ENCODE peak calls at places on chromosomes 16 and 17, in ten cellular contexts. J, T, N, M, Y, H, O, X, Z and B are unnamed samples.

GRCh38 chr16:58025351-58026138 is at the start of gene MMP15:
- DNase-seq in J (peak), T (peak), N (peak), M (peak), Y (peak), H (peak), O (peak), X (peak), Z (peak), B (no peak)

GRCh38 chr17:74296548-74296936 is 22.5 kb downstream of the DNAI2 start:
- DNase-seq in J (no peak), T (peak), N (peak), M (peak), Y (peak), H (peak), O (peak), X (no peak), Z (no peak), B (peak)

GRCh38 chr16:88340755-88341150 is 42.0 kb upstream of the ZNF469 start:
- DNase-seq in J (no peak), T (no peak), N (no peak), M (no peak), Y (no peak), H (no peak), O (no peak), X (no peak), Z (no peak), B (no peak)

GRCh38 chr17:17001874-17002520 is 30.1 kb upstream of the TNFRSF13B start:
- DNase-seq in J (peak), T (peak), N (peak), M (peak), Y (peak), H (peak), O (peak), X (peak), Z (peak), B (no peak)

GRCh38 chr16:23365602-23366240 is 63.6 kb downstream of the SCNN1B start:
- DNase-seq in J (no peak), T (no peak), N (no peak), M (no peak), Y (no peak), H (no peak), O (no peak), X (no peak), Z (peak), B (no peak)

GRCh38 chr17:40091691-40092397 is 8.5 kb downstream of the NR1D1 start:
- DNase-seq in J (no peak), T (no peak), N (no peak), M (peak), Y (no peak), H (no peak), O (no peak), X (no peak), Z (no peak), B (no peak)

GRCh38 chr17:32445075-32445427 is 741 bp downstream of the PSMD11 start:
- DNase-seq in J (no peak), T (no peak), N (peak), M (peak), Y (no peak), H (peak), O (peak), X (peak), Z (peak), B (no peak)

GRCh38 chr16:74627506-74628220 is 20.7 kb upstream of the GLG1 start:
- DNase-seq in J (no peak), T (no peak), N (no peak), M (no peak), Y (no peak), H (peak), O (no peak), X (no peak), Z (no peak), B (no peak)

GRCh38 chr17:67281736-67282135 is 36.7 kb upstream of the HELZ start:
- DNase-seq in J (no peak), T (no peak), N (no peak), M (no peak), Y (no peak), H (no peak), O (peak), X (no peak), Z (no peak), B (no peak)

GRCh38 chr16:1039762-1040161 is 32.8 kb upstream of the SSTR5 start:
- DNase-seq in J (no peak), T (no peak), N (no peak), M (no peak), Y (no peak), H (no peak), O (no peak), X (no peak), Z (no peak), B (no peak)

GRCh38 chr17:16977932-16978331 is 6.0 kb upstream of the TNFRSF13B start:
- DNase-seq in J (no peak), T (no peak), N (no peak), M (no peak), Y (no peak), H (peak), O (peak), X (no peak), Z (no peak), B (no peak)

GRCh38 chr17:31524926-31525800 is 133.7 kb downstream of the RAB11FIP4 start:
- DNase-seq in J (peak), T (peak), N (peak), M (peak), Y (peak), H (peak), O (peak), X (peak), Z (peak), B (peak)

GRCh38 chr17:66625321-66625767 is 209.6 kb upstream of the CACNG5 start:
- DNase-seq in J (no peak), T (no peak), N (no peak), M (peak), Y (no peak), H (peak), O (peak), X (no peak), Z (no peak), B (no peak)

GRCh38 chr17:16938031-16938430 is 33.9 kb downstream of the TNFRSF13B start:
- DNase-seq in J (no peak), T (no peak), N (no peak), M (no peak), Y (no peak), H (no peak), O (no peak), X (no peak), Z (no peak), B (no peak)

GRCh38 chr17:28398280-28398981 is 7.6 kb downstream of the SLC46A1 start:
- DNase-seq in J (no peak), T (no peak), N (no peak), M (peak), Y (no peak), H (no peak), O (no peak), X (no peak), Z (no peak), B (no peak)

GRCh38 chr17:16283705-16284104 is 66.7 kb downstream of the PIGL start:
- DNase-seq in J (no peak), T (no peak), N (no peak), M (no peak), Y (no peak), H (peak), O (peak), X (no peak), Z (no peak), B (no peak)

GRCh38 chr16:19119564-19119963 is 5.8 kb downstream of the ITPRIPL2 start:
- DNase-seq in J (no peak), T (no peak), N (no peak), M (no peak), Y (no peak), H (peak), O (peak), X (no peak), Z (no peak), B (no peak)

GRCh38 chr16:69494993-69495392 is 70.6 kb downstream of the CYB5B start:
- DNase-seq in J (peak), T (no peak), N (no peak), M (no peak), Y (no peak), H (peak), O (peak), X (peak), Z (peak), B (no peak)

GRCh38 chr16:8776193-8776592 is 21.2 kb downstream of the TMEM186 start:
- DNase-seq in J (no peak), T (no peak), N (no peak), M (no peak), Y (no peak), H (no peak), O (peak), X (no peak), Z (no peak), B (no peak)

GRCh38 chr17:68955181-68955841 is at the start of gene ABCA8:
- DNase-seq in J (no peak), T (no peak), N (peak), M (no peak), Y (no peak), H (peak), O (no peak), X (no peak), Z (no peak), B (no peak)

GRCh38 chr17:50822550-50822949 is 12.8 kb upstream of the WFIKKN2 start:
- DNase-seq in J (no peak), T (no peak), N (no peak), M (no peak), Y (no peak), H (no peak), O (no peak), X (no peak), Z (no peak), B (no peak)

GRCh38 chr17:58229881-58230280 is 8.5 kb upstream of the LPO start:
- DNase-seq in J (no peak), T (no peak), N (no peak), M (no peak), Y (no peak), H (no peak), O (peak), X (no peak), Z (no peak), B (no peak)

GRCh38 chr17:79793924-79794304 is 3.0 kb downstream of the CBX8 start:
- DNase-seq in J (no peak), T (no peak), N (no peak), M (peak), Y (no peak), H (peak), O (no peak), X (no peak), Z (no peak), B (no peak)